ENCODE peak calls at places on chromosomes 13 and 19, in seven cellular contexts. One of them, this sample, is unnamed.

GRCh38 chr19:55369651-55370304 is 485 bp downstream of the IL11 start:
- DNase-seq in fibroblast of the aortic adventitia: peak; percentile 61
- DNase-seq in kidney glomerular epithelial cell: peak; percentile 41
- DNase-seq in T follicular helper cell: no peak
- DNase-seq in activated CD4-positive, CD25-positive, alpha-beta regulatory T cell treated with anti-CD3 and anti-CD28 coated beads, Interleukin-2, amount 50 U/mL, for 16 hours: no peak
- DNase-seq in GM03348: peak; percentile 95
- DNase-seq in A549: peak; percentile 98
- DNase-seq in this sample: no peak

GRCh38 chr19:40191836-40192646 is 815 bp downstream of the MAP3K10 start:
- DNase-seq in T follicular helper cell: no peak
- DNase-seq in GM03348: peak; percentile 75
- DNase-seq in A549: peak; percentile 70
- DNase-seq in kidney glomerular epithelial cell: no peak
- DNase-seq in activated CD4-positive, CD25-positive, alpha-beta regulatory T cell treated with anti-CD3 and anti-CD28 coated beads, Interleukin-2, amount 50 U/mL, for 16 hours: no peak
- DNase-seq in fibroblast of the aortic adventitia: peak; percentile 10
- DNase-seq in this sample: no peak

GRCh38 chr19:19176950-19177349 is 6.9 kb upstream of the MEF2B start:
- DNase-seq in activated CD4-positive, CD25-positive, alpha-beta regulatory T cell treated with anti-CD3 and anti-CD28 coated beads, Interleukin-2, amount 50 U/mL, for 16 hours: no peak
- DNase-seq in fibroblast of the aortic adventitia: no peak
- DNase-seq in kidney glomerular epithelial cell: no peak
- DNase-seq in T follicular helper cell: no peak
- DNase-seq in A549: no peak
- DNase-seq in GM03348: no peak
- DNase-seq in this sample: no peak

GRCh38 chr13:35729926-35730627 is 253.6 kb upstream of the MAB21L1 start:
- DNase-seq in A549: no peak
- DNase-seq in GM03348: no peak
- DNase-seq in T follicular helper cell: no peak
- DNase-seq in activated CD4-positive, CD25-positive, alpha-beta regulatory T cell treated with anti-CD3 and anti-CD28 coated beads, Interleukin-2, amount 50 U/mL, for 16 hours: no peak
- DNase-seq in fibroblast of the aortic adventitia: no peak
- DNase-seq in kidney glomerular epithelial cell: no peak
- DNase-seq in this sample: no peak

GRCh38 chr13:107942030-107942617 is 273.2 kb downstream of the LIG4 start:
- DNase-seq in activated CD4-positive, CD25-positive, alpha-beta regulatory T cell treated with anti-CD3 and anti-CD28 coated beads, Interleukin-2, amount 50 U/mL, for 16 hours: no peak
- DNase-seq in kidney glomerular epithelial cell: no peak
- DNase-seq in fibroblast of the aortic adventitia: no peak
- DNase-seq in GM03348: no peak
- DNase-seq in T follicular helper cell: no peak
- DNase-seq in A549: no peak
- DNase-seq in this sample: no peak

GRCh38 chr19:50500060-50500752 is 10.8 kb downstream of the JOSD2 start:
- DNase-seq in T follicular helper cell: no peak
- DNase-seq in GM03348: no peak
- DNase-seq in fibroblast of the aortic adventitia: no peak
- DNase-seq in A549: no peak
- DNase-seq in activated CD4-positive, CD25-positive, alpha-beta regulatory T cell treated with anti-CD3 and anti-CD28 coated beads, Interleukin-2, amount 50 U/mL, for 16 hours: no peak
- DNase-seq in kidney glomerular epithelial cell: no peak
- DNase-seq in this sample: no peak

GRCh38 chr13:100040196-100040595 is 48.7 kb upstream of the PCCA start:
- DNase-seq in activated CD4-positive, CD25-positive, alpha-beta regulatory T cell treated with anti-CD3 and anti-CD28 coated beads, Interleukin-2, amount 50 U/mL, for 16 hours: no peak
- DNase-seq in kidney glomerular epithelial cell: no peak
- DNase-seq in GM03348: no peak
- DNase-seq in T follicular helper cell: no peak
- DNase-seq in fibroblast of the aortic adventitia: no peak
- DNase-seq in A549: no peak
- DNase-seq in this sample: no peak

GRCh38 chr19:41694196-41694595 is 6.1 kb upstream of the CEACAM7 start:
- DNase-seq in T follicular helper cell: no peak
- DNase-seq in GM03348: no peak
- DNase-seq in fibroblast of the aortic adventitia: no peak
- DNase-seq in activated CD4-positive, CD25-positive, alpha-beta regulatory T cell treated with anti-CD3 and anti-CD28 coated beads, Interleukin-2, amount 50 U/mL, for 16 hours: no peak
- DNase-seq in kidney glomerular epithelial cell: no peak
- DNase-seq in A549: no peak
- DNase-seq in this sample: no peak

GRCh38 chr19:15225797-15226196 is 6.5 kb downstream of the EPHX3 start:
- DNase-seq in fibroblast of the aortic adventitia: no peak
- DNase-seq in GM03348: no peak
- DNase-seq in kidney glomerular epithelial cell: no peak
- DNase-seq in T follicular helper cell: no peak
- DNase-seq in activated CD4-positive, CD25-positive, alpha-beta regulatory T cell treated with anti-CD3 and anti-CD28 coated beads, Interleukin-2, amount 50 U/mL, for 16 hours: no peak
- DNase-seq in A549: no peak
- DNase-seq in this sample: no peak

GRCh38 chr19:37987356-37988332 is 80.6 kb downstream of the SIPA1L3 start:
- DNase-seq in A549: no peak
- DNase-seq in activated CD4-positive, CD25-positive, alpha-beta regulatory T cell treated with anti-CD3 and anti-CD28 coated beads, Interleukin-2, amount 50 U/mL, for 16 hours: no peak
- DNase-seq in GM03348: no peak
- DNase-seq in T follicular helper cell: no peak
- DNase-seq in fibroblast of the aortic adventitia: no peak
- DNase-seq in kidney glomerular epithelial cell: no peak
- DNase-seq in this sample: no peak

GRCh38 chr13:51645154-51645650 is 60.9 kb downstream of the WDFY2 start:
- DNase-seq in activated CD4-positive, CD25-positive, alpha-beta regulatory T cell treated with anti-CD3 and anti-CD28 coated beads, Interleukin-2, amount 50 U/mL, for 16 hours: peak; percentile 13
- DNase-seq in A549: no peak
- DNase-seq in fibroblast of the aortic adventitia: peak; percentile 74
- DNase-seq in GM03348: peak; percentile 68
- DNase-seq in kidney glomerular epithelial cell: peak; percentile 15
- DNase-seq in T follicular helper cell: peak; percentile 29
- DNase-seq in this sample: no peak

GRCh38 chr13:112103971-112104872 is 37.3 kb downstream of the SOX1 start:
- DNase-seq in A549: no peak
- DNase-seq in activated CD4-positive, CD25-positive, alpha-beta regulatory T cell treated with anti-CD3 and anti-CD28 coated beads, Interleukin-2, amount 50 U/mL, for 16 hours: no peak
- DNase-seq in kidney glomerular epithelial cell: no peak
- DNase-seq in fibroblast of the aortic adventitia: no peak
- DNase-seq in T follicular helper cell: no peak
- DNase-seq in GM03348: no peak
- DNase-seq in this sample: no peak

GRCh38 chr13:54034047-54034446 is 1005.4 kb downstream of the OLFM4 start:
- DNase-seq in T follicular helper cell: no peak
- DNase-seq in activated CD4-positive, CD25-positive, alpha-beta regulatory T cell treated with anti-CD3 and anti-CD28 coated beads, Interleukin-2, amount 50 U/mL, for 16 hours: no peak
- DNase-seq in GM03348: no peak
- DNase-seq in A549: no peak
- DNase-seq in kidney glomerular epithelial cell: no peak
- DNase-seq in fibroblast of the aortic adventitia: no peak
- DNase-seq in this sample: no peak

GRCh38 chr19:45331411-45331810 is 8.7 kb upstream of the CKM start:
- DNase-seq in T follicular helper cell: no peak
- DNase-seq in activated CD4-positive, CD25-positive, alpha-beta regulatory T cell treated with anti-CD3 and anti-CD28 coated beads, Interleukin-2, amount 50 U/mL, for 16 hours: no peak
- DNase-seq in A549: no peak
- DNase-seq in kidney glomerular epithelial cell: no peak
- DNase-seq in GM03348: no peak
- DNase-seq in fibroblast of the aortic adventitia: no peak
- DNase-seq in this sample: no peak

GRCh38 chr13:114104626-114105350 is 27.6 kb downstream of the RASA3 start:
- DNase-seq in GM03348: no peak
- DNase-seq in T follicular helper cell: no peak
- DNase-seq in fibroblast of the aortic adventitia: no peak
- DNase-seq in A549: no peak
- DNase-seq in kidney glomerular epithelial cell: no peak
- DNase-seq in activated CD4-positive, CD25-positive, alpha-beta regulatory T cell treated with anti-CD3 and anti-CD28 coated beads, Interleukin-2, amount 50 U/mL, for 16 hours: no peak
- DNase-seq in this sample: no peak

GRCh38 chr13:86684402-86684801 is 885.2 kb upstream of the SLITRK6 start:
- DNase-seq in GM03348: no peak
- DNase-seq in A549: no peak
- DNase-seq in activated CD4-positive, CD25-positive, alpha-beta regulatory T cell treated with anti-CD3 and anti-CD28 coated beads, Interleukin-2, amount 50 U/mL, for 16 hours: no peak
- DNase-seq in fibroblast of the aortic adventitia: no peak
- DNase-seq in kidney glomerular epithelial cell: no peak
- DNase-seq in T follicular helper cell: no peak
- DNase-seq in this sample: no peak

GRCh38 chr13:40344270-40345148 is 321.9 kb downstream of the FOXO1 start:
- DNase-seq in kidney glomerular epithelial cell: no peak
- DNase-seq in fibroblast of the aortic adventitia: peak; percentile 36
- DNase-seq in T follicular helper cell: no peak
- DNase-seq in GM03348: no peak
- DNase-seq in A549: no peak
- DNase-seq in activated CD4-positive, CD25-positive, alpha-beta regulatory T cell treated with anti-CD3 and anti-CD28 coated beads, Interleukin-2, amount 50 U/mL, for 16 hours: no peak
- DNase-seq in this sample: no peak

GRCh38 chr19:10625762-10626138 is 397 bp downstream of the SLC44A2 start:
- DNase-seq in A549: no peak
- DNase-seq in GM03348: no peak
- DNase-seq in T follicular helper cell: no peak
- DNase-seq in kidney glomerular epithelial cell: no peak
- DNase-seq in fibroblast of the aortic adventitia: no peak
- DNase-seq in activated CD4-positive, CD25-positive, alpha-beta regulatory T cell treated with anti-CD3 and anti-CD28 coated beads, Interleukin-2, amount 50 U/mL, for 16 hours: no peak
- DNase-seq in this sample: no peak

This sample was measured in NK-92 treated with Interleukin-12 subunit alpha and Interleukin-12 subunit beta, amount 100 ng/mL, for 24 hours.